ENCODE peak calls at places on chromosomes 5 and 9, in four cellular contexts. H is mucosa of gallbladder; B is endothelial cell; K is naive thymus-derived CD4-positive, alpha-beta T cell. T is an unnamed sample.

GRCh38 chr5:59673438-59674058 is 220.0 kb downstream of the PDE4D start:
- DNase-seq in H (no peak), B (no peak), K (no peak), T (no peak)

GRCh38 chr9:114154597-114155102 is 687 bp upstream of the COL27A1 start:
- DNase-seq in H (no peak), B (no peak), K (no peak), T (no peak)

GRCh38 chr5:157390179-157390923 is 69.7 kb upstream of the NIPAL4 start:
- DNase-seq in H (peak), B (no peak), K (no peak), T (no peak)

GRCh38 chr9:80503692-80504400 is 932.1 kb downstream of the TLE4 start:
- DNase-seq in H (no peak), B (no peak), K (no peak), T (no peak)

GRCh38 chr5:127963931-127964330 is 119.6 kb upstream of the SLC12A2 start:
- DNase-seq in H (no peak), B (no peak), K (no peak), T (no peak)

GRCh38 chr9:121876658-121877271 is 216.3 kb downstream of the TTLL11 start:
- DNase-seq in H (no peak), B (no peak), K (no peak), T (no peak)

GRCh38 chr5:135206862-135207261 is 172.8 kb upstream of the PITX1 start:
- DNase-seq in H (peak), B (no peak), K (no peak), T (no peak)

GRCh38 chr5:13552361-13552760 is 392.1 kb downstream of the DNAH5 start:
- DNase-seq in H (no peak), B (no peak), K (no peak), T (no peak)

GRCh38 chr9:38057416-38058195 is 11.4 kb downstream of the SHB start:
- DNase-seq in H (no peak), B (no peak), K (no peak), T (no peak)

GRCh38 chr5:172059661-172060100 is 53.2 kb upstream of the FBXW11 start:
- DNase-seq in H (no peak), B (peak), K (no peak), T (no peak)

GRCh38 chr9:134390537-134390936 is 64.3 kb downstream of the RXRA start:
- DNase-seq in H (no peak), B (no peak), K (peak), T (no peak)

GRCh38 chr5:83029912-83030311 is 47.3 kb downstream of the TMEM167A start:
- DNase-seq in H (no peak), B (no peak), K (no peak), T (no peak)

GRCh38 chr9:69385474-69386091 is 60.6 kb downstream of the ENTREP1 start:
- DNase-seq in H (no peak), B (no peak), K (no peak), T (peak)

GRCh38 chr9:95316274-95316673 is 1.2 kb downstream of the FANCC start:
- DNase-seq in H (no peak), B (no peak), K (no peak), T (no peak)

GRCh38 chr9:133944746-133945135 is 47.4 kb downstream of the VAV2 start:
- DNase-seq in H (peak), B (no peak), K (no peak), T (no peak)

GRCh38 chr9:110954822-110955291 is 83.4 kb downstream of the LPAR1 start:
- DNase-seq in H (no peak), B (no peak), K (no peak), T (no peak)

GRCh38 chr5:23742701-23743100 is 235.3 kb downstream of the PRDM9 start:
- DNase-seq in H (no peak), B (no peak), K (no peak), T (no peak)

GRCh38 chr9:8784813-8785212 is 985.2 kb upstream of the DMAC1 start:
- DNase-seq in H (no peak), B (no peak), K (no peak), T (no peak)

GRCh38 chr5:173909205-173909604 is 21.1 kb downstream of the CPEB4 start:
- DNase-seq in H (no peak), B (no peak), K (no peak), T (no peak)

GRCh38 chr5:158056426-158056825 is 197.5 kb upstream of the CLINT1 start:
- DNase-seq in H (no peak), B (no peak), K (no peak), T (no peak)